ENCODE peak calls at places on chromosomes 5 and 9, in six cellular contexts. I is cardiac fibroblast; R is glutamatergic neuron; H is MCF 10A; O is T-helper 17 cell; J is effector CD8-positive, alpha-beta T cell. Z is an unnamed sample.

GRCh38 chr9:114343471-114344187 is 14.0 kb downstream of the ORM2 start:
- DNase-seq in I (no peak), R (no peak), H (no peak), O (no peak), J (no peak), Z (no peak)

GRCh38 chr9:137030528-137030927 is 1.4 kb downstream of the FUT7 start:
- DNase-seq in I (no peak), R (no peak), H (no peak), O (no peak), J (no peak), Z (no peak)

GRCh38 chr9:128055222-128056040 is 11.7 kb downstream of the NAIF1 start:
- DNase-seq in I (peak), R (no peak), H (no peak), O (no peak), J (no peak), Z (no peak)

GRCh38 chr5:65482727-65483473 is 1.2 kb upstream of the ADAMTS6 start:
- DNase-seq in I (peak), R (no peak), H (peak), O (no peak), J (no peak), Z (no peak)

GRCh38 chr5:39755986-39756385 is 331.2 kb upstream of the DAB2 start:
- DNase-seq in I (peak), R (no peak), H (peak), O (no peak), J (no peak), Z (no peak)

GRCh38 chr5:15717002-15717401 is 217.0 kb downstream of the FBXL7 start:
- DNase-seq in I (peak), R (no peak), H (no peak), O (no peak), J (no peak), Z (no peak)

GRCh38 chr5:158770506-158770905 is 329.2 kb downstream of the EBF1 start:
- DNase-seq in I (peak), R (no peak), H (peak), O (no peak), J (no peak), Z (peak)

GRCh38 chr5:32058101-32058500 is 116.0 kb downstream of the GOLPH3 start:
- DNase-seq in I (peak), R (no peak), H (peak), O (no peak), J (no peak), Z (no peak)

GRCh38 chr5:134136221-134136631 is 21.7 kb downstream of the TCF7 start:
- DNase-seq in I (no peak), R (peak), H (no peak), O (peak), J (no peak), Z (no peak)

GRCh38 chr5:40477856-40478546 is 201.7 kb upstream of the PTGER4 start:
- DNase-seq in I (peak), R (no peak), H (peak), O (no peak), J (no peak), Z (no peak)

GRCh38 chr9:76894198-76894597 is 11.7 kb downstream of the PRUNE2 start:
- DNase-seq in I (no peak), R (no peak), H (no peak), O (no peak), J (no peak), Z (no peak)

GRCh38 chr5:122311888-122312669 is at the start of gene SNCAIP:
- DNase-seq in I (peak), R (peak), H (peak), O (no peak), J (no peak), Z (peak)

GRCh38 chr5:175689147-175689991 is 31.5 kb downstream of the HRH2 start:
- DNase-seq in I (no peak), R (no peak), H (peak), O (no peak), J (no peak), Z (no peak)